ENCODE peak calls at places on chromosome 7, in seven cellular contexts. L is NCI-H446; K is dermis microvascular lymphatic vessel endothelial cell; P is activated CD8-positive, alpha-beta T cell treated with anti-CD3 and anti-CD28 coated beads, Interleukin-2, amount 10 ng/mL, durations not matched to agents 7 days and 5 days; A is nephron progenitor cell; J is heart right ventricle; I is endothelial cell. H is an unnamed sample.

GRCh38 chr7:99499356-99499712 is 747 bp downstream of the ZNF394 start:
- DNase-seq in P (no peak), I (no peak), J (no peak), L (no peak), K (peak), A (no peak), H (no peak)

GRCh38 chr7:30040938-30041337 is 12.7 kb downstream of the PLEKHA8 start:
- DNase-seq in L (no peak), A (no peak), K (no peak), I (no peak), J (no peak), P (no peak), H (no peak)

GRCh38 chr7:139359366-139360209 is at the start of gene LUC7L2:
- DNase-seq in P (peak), J (peak), L (peak), A (peak), K (peak), I (peak), H (peak)

GRCh38 chr7:137753067-137753466 is 93.7 kb downstream of the DGKI start:
- DNase-seq in J (no peak), A (no peak), L (no peak), K (no peak), I (no peak), P (no peak), H (no peak)

GRCh38 chr7:27802977-27803376 is 63.0 kb downstream of the TAX1BP1 start:
- DNase-seq in A (no peak), K (no peak), I (no peak), J (no peak), L (no peak), P (no peak), H (no peak)

GRCh38 chr7:135745702-135746312 is 2.8 kb downstream of the FAM180A start:
- DNase-seq in P (no peak), I (no peak), K (peak), A (no peak), L (no peak), J (peak), H (no peak)

GRCh38 chr7:10799475-10799874 is 174.2 kb upstream of the PHF14 start:
- DNase-seq in K (no peak), J (no peak), P (no peak), A (no peak), I (no peak), L (no peak), H (no peak)

GRCh38 chr7:11507929-11508328 is 324.1 kb downstream of the THSD7A start:
- DNase-seq in A (no peak), I (no peak), J (no peak), K (no peak), L (no peak), P (no peak), H (no peak)

GRCh38 chr7:135808206-135808605 is 59.6 kb upstream of the FAM180A start:
- DNase-seq in A (no peak), J (no peak), L (no peak), I (no peak), K (no peak), P (no peak), H (no peak)

GRCh38 chr7:92785923-92786322 is 50.5 kb downstream of the CDK6 start:
- DNase-seq in K (no peak), I (no peak), L (no peak), P (no peak), A (no peak), J (no peak), H (no peak)

GRCh38 chr7:96669812-96670211 is 39.8 kb downstream of the SEM1 start:
- DNase-seq in P (no peak), K (no peak), L (no peak), I (no peak), A (no peak), J (no peak), H (no peak)

GRCh38 chr7:23247101-23247601 is 576 bp downstream of the GPNMB start:
- DNase-seq in P (no peak), L (no peak), J (no peak), A (no peak), K (no peak), I (no peak), H (no peak)

GRCh38 chr7:41855798-41856197 is 152.9 kb upstream of the INHBA start:
- DNase-seq in I (no peak), L (no peak), K (no peak), P (no peak), A (no peak), J (no peak), H (no peak)

GRCh38 chr7:70459546-70459945 is 672.4 kb upstream of the GALNT17 start:
- DNase-seq in A (no peak), K (no peak), L (no peak), J (no peak), P (no peak), I (no peak), H (no peak)

GRCh38 chr7:13069832-13070231 is 382.4 kb downstream of the ARL4A start:
- DNase-seq in P (no peak), L (no peak), J (no peak), K (no peak), I (no peak), A (no peak), H (no peak)